ENCODE peak calls at places on chromosomes 11 and 22, in six cellular contexts. B is body of pancreas, T is heart right ventricle, Q is AG04450, M is heart left ventricle, N is hepatocyte. S is an unnamed sample.
A peak's percentile ranks its signal among the peaks of the same experiment; 100 is the strongest.

GRCh38 chr11:126186708-126187481 is 24.6 kb downstream of the RPUSD4 start:
- DNase-seq in B (no peak), Q (no peak), M (no peak), N (no peak), T (no peak), S (no peak)

GRCh38 chr11:76004400-76004799 is 189.4 kb downstream of the UVRAG start:
- DNase-seq in Q (no peak), B (no peak), N (no peak), T (no peak), M (no peak), S (no peak)

GRCh38 chr11:2316169-2316962 is 14.6 kb downstream of the TSPAN32 start:
- DNase-seq in N (peak; percentile 3), B (peak; percentile 9), M (no peak), T (no peak), Q (no peak), S (peak; percentile 71)

GRCh38 chr22:40679249-40679963 is at the start of gene MCHR1:
- DNase-seq in B (no peak), M (no peak), Q (no peak), N (peak; percentile 25), T (no peak), S (no peak)

GRCh38 chr11:106076421-106076922 is 675 bp downstream of the KBTBD3 start:
- DNase-seq in B (peak; percentile 21), T (no peak), Q (no peak), N (peak; percentile 21), M (no peak), S (no peak)

GRCh38 chr11:122229611-122230386 is 113.8 kb upstream of the BLID start:
- DNase-seq in B (no peak), Q (no peak), M (peak; percentile 29), N (peak; percentile 21), T (no peak), S (no peak)

GRCh38 chr22:24128024-24128423 is 53.3 kb upstream of the SUSD2 start:
- DNase-seq in B (no peak), Q (no peak), M (no peak), N (no peak), T (no peak), S (no peak)

GRCh38 chr11:88281317-88281712 is 56.2 kb downstream of the CTSC start:
- DNase-seq in B (no peak), T (no peak), N (no peak), Q (no peak), M (no peak), S (no peak)

GRCh38 chr11:107467754-107468153 is 10.1 kb upstream of the CWF19L2 start:
- DNase-seq in T (no peak), Q (no peak), M (no peak), B (no peak), N (no peak), S (no peak)

GRCh38 chr22:22879675-22880029 is 8.0 kb upstream of the IGLL5 start:
- DNase-seq in B (no peak), T (no peak), N (no peak), Q (no peak), M (no peak), S (no peak)

GRCh38 chr11:73372371-73372993 is 3.7 kb upstream of the RELT start:
- DNase-seq in Q (no peak), N (no peak), B (no peak), T (no peak), M (no peak), S (no peak)

GRCh38 chr11:128814856-128815705 is 52.0 kb downstream of the KCNJ1 start:
- DNase-seq in T (peak; percentile 49), N (peak; percentile 82), B (peak; percentile 34), Q (peak; percentile 42), M (peak; percentile 77), S (no peak)

GRCh38 chr11:62922189-62922589 is 1.0 kb upstream of the CHRM1 start:
- DNase-seq in N (no peak), Q (no peak), M (no peak), B (peak; percentile 34), T (no peak), S (no peak)

GRCh38 chr11:129790131-129790530 is 25.5 kb upstream of the TMEM45B start:
- DNase-seq in N (no peak), B (no peak), T (no peak), M (no peak), Q (no peak), S (no peak)

GRCh38 chr11:13309156-13309555 is 31.6 kb downstream of the BMAL1 start:
- DNase-seq in B (no peak), M (no peak), T (no peak), Q (no peak), N (no peak), S (no peak)

GRCh38 chr11:61881397-61881796 is 9.9 kb downstream of the FADS3 start:
- DNase-seq in T (no peak), N (no peak), M (no peak), Q (no peak), B (no peak), S (no peak)

GRCh38 chr11:59899532-59899931 is 20.9 kb downstream of the OOSP3 start:
- DNase-seq in M (no peak), B (no peak), N (no peak), T (no peak), Q (no peak), S (no peak)

GRCh38 chr22:37061611-37062365 is 10.2 kb downstream of the KCTD17 start:
- DNase-seq in Q (no peak), M (peak; percentile 14), B (no peak), N (no peak), T (peak; percentile 2), S (no peak)

GRCh38 chr22:44357962-44358553 is 45.3 kb upstream of the SHISAL1 start:
- DNase-seq in M (peak; percentile 49), T (peak; percentile 39), N (no peak), B (peak; percentile 13), Q (no peak), S (peak; percentile 73)

GRCh38 chr22:43179151-43179910 is 7.6 kb downstream of the TTLL12 start:
- DNase-seq in T (no peak), Q (no peak), B (no peak), M (peak; percentile 24), N (no peak), S (no peak)
- H3K27ac ChIP-seq in T (no peak overlapping the region), Q (no peak overlapping the region), B (no peak overlapping the region), M (no peak overlapping the region), N (no peak overlapping the region), S (no peak overlapping the region)

GRCh38 chr11:69280451-69280850 is 13.5 kb upstream of the MYEOV start:
- DNase-seq in M (no peak), N (no peak), B (no peak), Q (no peak), T (no peak), S (no peak)
- TF ChIP-seq CTCF in M (no peak), N (no peak), B (no peak), Q (no peak), T (no peak), S (no peak)

DNA sequence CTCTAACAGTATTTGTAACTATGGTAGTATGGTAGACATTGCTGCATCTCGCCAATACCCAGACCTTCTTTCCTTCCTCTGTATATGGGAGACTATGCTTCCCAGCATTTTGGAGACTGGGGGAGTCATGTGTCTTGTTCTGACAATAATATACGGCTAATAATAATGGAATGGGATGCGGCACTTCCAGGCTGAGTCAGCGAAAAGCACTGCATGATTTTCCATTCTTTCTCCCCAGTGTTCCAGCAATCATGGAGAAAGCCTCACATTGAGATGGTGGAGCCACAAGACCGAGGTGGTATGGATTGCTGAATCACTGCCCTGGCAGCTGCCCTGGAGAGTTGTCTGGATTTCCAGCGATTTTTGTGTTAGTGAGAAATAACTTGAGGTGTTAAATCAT is 77.1 kb upstream of the FIBIN start:
- DNase-seq in B (no peak), N (no peak), Q (no peak), T (no peak), M (no peak), S (no peak)
- H3K4me3 ChIP-seq in B (no peak overlapping the region), N (no peak overlapping the region), Q (no peak overlapping the region), T (no peak overlapping the region), M (no peak overlapping the region), S (no peak overlapping the region)

GRCh38 chr22:25186140-25186539 is 13.5 kb upstream of the CRYBB3 start:
- DNase-seq in B (no peak), T (no peak), M (no peak), N (no peak), Q (no peak), S (no peak)
- H3K27ac ChIP-seq in B (no peak overlapping the region), T (no peak overlapping the region), M (no peak overlapping the region), N (no peak overlapping the region), Q (no peak overlapping the region), S (no peak overlapping the region)

GRCh38 chr11:84722583-84723108 is 904.5 kb downstream of the DLG2 start:
- DNase-seq in B (no peak), M (no peak), T (no peak), N (no peak), Q (no peak), S (no peak)
- TF ChIP-seq CTCF in B (no peak), M (peak; percentile 6), T (no peak), N (no peak), Q (peak; percentile 2), S (no peak)

DNA sequence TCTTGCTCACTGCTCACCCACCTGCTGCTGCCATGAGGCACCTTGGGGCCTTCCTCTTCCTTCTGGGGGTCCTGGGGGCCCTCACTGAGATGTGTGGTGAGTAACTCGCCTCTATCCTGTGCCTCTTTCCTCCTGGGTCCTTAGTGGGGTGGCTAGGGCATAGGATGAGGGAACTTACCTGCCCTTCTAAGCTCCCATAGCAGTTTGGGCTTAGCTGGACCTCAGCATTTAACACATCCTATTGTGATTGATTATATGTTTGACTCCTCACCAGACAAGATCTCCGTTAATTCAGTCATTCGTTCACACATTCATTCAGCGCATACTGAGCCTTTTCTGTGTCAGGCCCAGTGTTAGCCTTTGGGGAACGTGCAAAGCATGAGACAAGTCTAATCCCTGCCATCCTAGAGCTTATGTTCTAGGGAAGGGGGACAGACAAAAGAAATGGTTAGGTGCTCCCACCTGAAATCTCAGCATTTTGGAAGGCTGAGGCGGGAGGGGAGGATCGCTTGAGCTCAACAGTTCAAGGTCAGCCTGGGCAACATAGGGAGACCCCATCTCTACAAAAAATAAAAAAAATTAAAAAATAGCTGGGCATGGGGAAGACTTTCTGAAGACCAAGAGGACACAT is 441 bp downstream of the TCN2 start:
- DNase-seq in T (no peak), M (no peak), B (no peak), Q (no peak), N (no peak), S (no peak)
- H3K4me3 ChIP-seq in T (peak overlapping the region; percentile 69), M (peak overlapping the region; percentile 30), B (peak overlapping the region; percentile 34), Q (peak overlapping the region; percentile 61), N (peak overlapping the region; percentile 57), S (peak overlapping the region; percentile 78)

GRCh38 chr22:46374663-46375474 is 39.4 kb downstream of the TRMU start:
- DNase-seq in T (peak; percentile 8), B (peak; percentile 88), M (no peak), N (no peak), Q (no peak), S (no peak)
- H3K27ac ChIP-seq in T (no peak overlapping the region), B (peak overlapping the region; percentile 41), M (no peak overlapping the region), N (no peak overlapping the region), Q (no peak overlapping the region), S (no peak overlapping the region)

S was measured in coronary artery.